ENCODE peak calls at places on chromosomes 12 and 14, in ten cellular contexts. F, Z, I, P, A, S, C, U, T and B are unnamed samples.

GRCh38 chr14:100691395-100692025 is 35.2 kb upstream of the DLK1 start:
- DNase-seq in F (no peak), Z (no peak), I (no peak), P (no peak), A (no peak), S (no peak), C (no peak), U (no peak), T (no peak), B (no peak)

GRCh38 chr12:48681416-48681737 is 661 bp downstream of the KANSL2 start:
- DNase-seq in F (no peak), Z (peak), I (no peak), P (no peak), A (no peak), S (no peak), C (peak), U (peak), T (no peak), B (no peak)

GRCh38 chr12:69947123-69947522 is 122.1 kb downstream of the MYRFL start:
- DNase-seq in F (no peak), Z (no peak), I (no peak), P (no peak), A (no peak), S (no peak), C (no peak), U (no peak), T (no peak), B (no peak)

GRCh38 chr12:103783744-103784664 is 57.0 kb downstream of the NT5DC3 start:
- DNase-seq in F (no peak), Z (no peak), I (no peak), P (no peak), A (no peak), S (no peak), C (no peak), U (no peak), T (no peak), B (peak)

GRCh38 chr14:99604766-99605298 is 825 bp upstream of the CCDC85C start:
- DNase-seq in F (no peak), Z (peak), I (peak), P (peak), A (peak), S (no peak), C (no peak), U (peak), T (no peak), B (peak)

GRCh38 chr12:7197846-7198245 is 8.4 kb downstream of the PEX5 start:
- DNase-seq in F (no peak), Z (no peak), I (peak), P (no peak), A (no peak), S (no peak), C (no peak), U (no peak), T (no peak), B (no peak)

GRCh38 chr14:100192250-100192671 is 32.8 kb upstream of the DEGS2 start:
- DNase-seq in F (no peak), Z (peak), I (no peak), P (no peak), A (no peak), S (no peak), C (no peak), U (no peak), T (no peak), B (peak)

GRCh38 chr12:18747960-18748359 is 10.0 kb downstream of the CAPZA3 start:
- DNase-seq in F (no peak), Z (no peak), I (no peak), P (no peak), A (no peak), S (no peak), C (peak), U (no peak), T (peak), B (no peak)

GRCh38 chr12:1185460-1186182 is 194.6 kb downstream of the ERC1 start:
- DNase-seq in F (no peak), Z (no peak), I (no peak), P (peak), A (no peak), S (no peak), C (no peak), U (no peak), T (no peak), B (no peak)

GRCh38 chr12:62731378-62731710 is 203.6 kb downstream of the PPM1H start:
- DNase-seq in F (no peak), Z (no peak), I (no peak), P (no peak), A (no peak), S (no peak), C (no peak), U (no peak), T (no peak), B (no peak)